ENCODE peak calls at places on chromosomes 11 and 22, in four cellular contexts. J is K562, T is GM12878, V is HepG2. O is an unnamed sample.

GRCh38 chr11:2693851-2694261 is 5.9 kb downstream of the KCNQ1OT1 start:
- DNase-seq in J (no peak), T (no peak), V (peak), O (no peak)

GRCh38 chr11:3014314-3014938 is 22.3 kb upstream of the NAP1L4 start:
- DNase-seq in J (no peak), T (no peak), V (no peak), O (no peak)

GRCh38 chr11:16584569-16584968 is 153.9 kb upstream of the C11orf58 start:
- DNase-seq in J (no peak), T (no peak), V (no peak), O (no peak)

GRCh38 chr11:18934195-18934808 is 4.9 kb downstream of the MRGPRX1 start:
- DNase-seq in J (no peak), T (no peak), V (no peak), O (no peak)

GRCh38 chr11:116851631-116852030 is 14.2 kb upstream of the APOA1 start:
- DNase-seq in J (no peak), T (no peak), V (no peak), O (no peak)

GRCh38 chr11:100760766-100761165 is 73.7 kb downstream of the ARHGAP42 start:
- DNase-seq in J (no peak), T (no peak), V (no peak), O (no peak)

GRCh38 chr11:17735823-17736772 is 1.5 kb downstream of the KCNC1 start:
- DNase-seq in J (no peak), T (no peak), V (no peak), O (no peak)

GRCh38 chr11:70557742-70558485 is 159.6 kb downstream of the CTTN start:
- DNase-seq in J (no peak), T (no peak), V (no peak), O (no peak)

GRCh38 chr11:113278925-113279324 is 35.5 kb upstream of the TTC12 start:
- DNase-seq in J (no peak), T (no peak), V (no peak), O (no peak)

GRCh38 chr22:46031066-46031465 is 54.1 kb upstream of the WNT7B start:
- DNase-seq in J (no peak), T (no peak), V (no peak), O (no peak)

GRCh38 chr11:30919389-30920172 is 333.4 kb upstream of the MPPED2 start:
- DNase-seq in J (no peak), T (no peak), V (no peak), O (no peak)

GRCh38 chr11:133228406-133229330 is 303.6 kb downstream of the OPCML start:
- DNase-seq in J (no peak), T (no peak), V (no peak), O (no peak)

GRCh38 chr22:44133161-44133560 is 47.6 kb upstream of the PARVG start:
- DNase-seq in J (no peak), T (no peak), V (no peak), O (no peak)

GRCh38 chr11:128766687-128767086 is 72.8 kb downstream of the FLI1 start:
- DNase-seq in J (no peak), T (no peak), V (no peak), O (no peak)

GRCh38 chr22:25747245-25747944 is 5.4 kb downstream of the MYO18B start:
- DNase-seq in J (peak), T (no peak), V (peak), O (peak)

GRCh38 chr22:27420817-27421361 is 380.7 kb downstream of the MN1 start:
- DNase-seq in J (no peak), T (no peak), V (no peak), O (no peak)

GRCh38 chr22:16801088-16801487 is 24.1 kb downstream of the XKR3 start:
- DNase-seq in J (no peak), T (no peak), V (no peak), O (no peak)

GRCh38 chr11:102448869-102449224 is 3.7 kb downstream of the TMEM123 start:
- DNase-seq in J (no peak), T (no peak), V (peak), O (no peak)

GRCh38 chr11:34266090-34266912 is 91.5 kb downstream of the ABTB2 start:
- DNase-seq in J (no peak), T (no peak), V (no peak), O (no peak)

GRCh38 chr22:45934659-45935341 is 42.2 kb downstream of the WNT7B start:
- DNase-seq in J (no peak), T (no peak), V (peak), O (peak)

GRCh38 chr22:33917744-33918406 is 2.4 kb downstream of the LARGE1 start:
- DNase-seq in J (no peak), T (peak), V (peak), O (peak)

GRCh38 chr22:45916515-45916914 is 60.4 kb downstream of the WNT7B start:
- DNase-seq in J (no peak), T (no peak), V (no peak), O (no peak)

GRCh38 chr22:27609411-27610029 is 192.0 kb downstream of the MN1 start:
- DNase-seq in J (no peak), T (no peak), V (no peak), O (no peak)

GRCh38 chr22:25845985-25846745 is 104.2 kb downstream of the MYO18B start:
- DNase-seq in J (no peak), T (no peak), V (no peak), O (no peak)

GRCh38 chr22:27492566-27493201 is 308.9 kb downstream of the MN1 start:
- DNase-seq in J (no peak), T (no peak), V (no peak), O (no peak)

GRCh38 chr11:101817536-101817935 is 97.3 kb upstream of the CEP126 start:
- DNase-seq in J (no peak), T (no peak), V (no peak), O (no peak)

GRCh38 chr11:118623291-118623655 is 15.9 kb downstream of the PHLDB1 start:
- DNase-seq in J (no peak), T (no peak), V (peak), O (no peak)

GRCh38 chr22:29427176-29427760 is 11.1 kb upstream of the RFPL1 start:
- DNase-seq in J (no peak), T (no peak), V (no peak), O (no peak)

GRCh38 chr22:30876221-30876751 is 92.3 kb downstream of the MORC2 start:
- DNase-seq in J (no peak), T (no peak), V (no peak), O (no peak)

GRCh38 chr11:107565219-107565937 is at the start of gene ALKBH8:
- DNase-seq in J (peak), T (peak), V (peak), O (peak)
- TF ChIP-seq POLR2AphosphoS2 in J (no peak), T (no peak), V (no peak), O (no peak)

GRCh38 chr22:47190276-47190956 is 428.0 kb downstream of the TBC1D22A start:
- DNase-seq in J (no peak), T (no peak), V (no peak), O (no peak)
- TF ChIP-seq POLR2AphosphoS2 in J (no peak), T (no peak), V (no peak), O (no peak)

GRCh38 chr11:135019343-135019742 is 607.3 kb upstream of the B3GAT1 start:
- DNase-seq in J (no peak), T (no peak), V (no peak), O (no peak)

GRCh38 chr11:135017296-135017695 is 605.3 kb upstream of the B3GAT1 start:
- DNase-seq in J (no peak), T (no peak), V (no peak), O (no peak)

DNA sequence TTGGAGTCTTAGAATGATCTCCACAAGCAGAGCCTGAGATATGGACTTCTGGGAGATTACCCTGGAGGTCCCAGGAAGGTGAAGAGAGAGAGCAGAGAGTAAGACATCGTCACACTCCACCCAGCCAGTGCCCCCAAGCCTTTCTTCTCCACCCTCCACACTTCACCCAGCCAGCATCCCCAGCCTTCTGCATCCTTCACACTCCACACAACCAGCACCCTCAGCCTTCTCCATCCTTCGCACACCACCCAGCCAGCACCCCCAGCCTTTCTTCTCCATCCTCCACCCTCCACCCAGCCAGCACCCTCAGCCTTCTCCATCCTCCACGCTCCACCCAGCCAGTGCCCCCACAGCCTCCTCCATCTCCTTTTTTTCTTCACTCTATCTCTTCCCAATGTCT is 603.9 kb upstream of the B3GAT1 start:
- DNase-seq in J (no peak), T (no peak), V (no peak), O (no peak)
- TF ChIP-seq POLR2AphosphoS2 in J (no peak), T (no peak), V (no peak), O (no peak)

GRCh38 chr22:37493979-37494378 is 7.8 kb upstream of the MFNG start:
- DNase-seq in J (no peak), T (no peak), V (no peak), O (no peak)

GRCh38 chr22:37499006-37499707 is 13.0 kb upstream of the MFNG start:
- DNase-seq in J (no peak), T (no peak), V (no peak), O (no peak)

GRCh38 chr22:37498289-37498909 is 12.2 kb upstream of the MFNG start:
- DNase-seq in J (peak), T (peak), V (peak), O (peak)

GRCh38 chr22:37499789-37500188 is 13.6 kb upstream of the MFNG start:
- DNase-seq in J (no peak), T (no peak), V (no peak), O (no peak)

GRCh38 chr22:37496651-37497599 is 10.7 kb upstream of the MFNG start:
- DNase-seq in J (no peak), T (no peak), V (no peak), O (peak)
- TF ChIP-seq POLR2AphosphoS2 in J (no peak), T (no peak), V (no peak), O (no peak)

DNA sequence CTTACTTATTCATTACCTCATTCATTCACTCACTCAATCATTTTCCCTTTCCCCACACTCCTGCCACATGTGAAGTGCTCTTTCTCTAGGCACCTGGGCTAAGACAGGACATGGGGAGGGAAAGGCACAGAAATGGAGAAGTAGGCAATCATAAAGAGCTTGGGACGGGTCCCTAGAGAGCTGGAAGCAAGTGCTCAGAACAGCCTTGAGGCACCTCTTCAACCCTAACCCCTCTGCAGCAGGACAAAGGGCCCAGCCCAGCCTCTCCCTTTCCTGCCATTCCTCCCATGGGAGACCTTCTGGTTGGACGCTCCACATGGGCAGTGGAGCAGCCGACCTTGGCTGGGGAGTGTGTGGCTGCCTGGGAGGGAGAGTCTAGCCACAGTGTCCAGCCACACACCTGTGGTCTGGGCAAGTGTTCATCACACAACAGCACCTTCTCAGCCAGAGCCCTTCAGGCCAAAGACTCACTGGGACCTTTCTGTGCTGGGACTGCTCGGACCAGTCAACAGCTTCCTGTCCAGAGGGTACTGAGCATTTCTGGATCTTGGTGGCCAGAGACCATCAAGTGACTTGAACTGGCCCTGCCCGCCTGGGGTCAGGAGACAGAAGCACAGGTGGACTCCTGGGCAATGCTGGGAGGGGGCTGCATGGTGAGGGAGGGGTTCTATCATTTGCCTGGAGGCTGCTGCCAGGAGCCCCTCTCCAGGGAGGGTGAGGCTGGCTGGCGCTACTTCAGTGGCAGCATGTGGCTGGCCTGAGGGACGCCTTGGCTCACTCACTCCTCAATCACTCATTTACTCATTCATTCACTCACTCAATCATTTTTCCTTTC is 1.0 kb upstream of the MUC5AC start:
- DNase-seq in J (no peak), T (no peak), V (no peak), O (no peak)
- TF ChIP-seq POLR2AphosphoS2 in J (no peak), T (no peak), V (no peak), O (no peak)

DNA sequence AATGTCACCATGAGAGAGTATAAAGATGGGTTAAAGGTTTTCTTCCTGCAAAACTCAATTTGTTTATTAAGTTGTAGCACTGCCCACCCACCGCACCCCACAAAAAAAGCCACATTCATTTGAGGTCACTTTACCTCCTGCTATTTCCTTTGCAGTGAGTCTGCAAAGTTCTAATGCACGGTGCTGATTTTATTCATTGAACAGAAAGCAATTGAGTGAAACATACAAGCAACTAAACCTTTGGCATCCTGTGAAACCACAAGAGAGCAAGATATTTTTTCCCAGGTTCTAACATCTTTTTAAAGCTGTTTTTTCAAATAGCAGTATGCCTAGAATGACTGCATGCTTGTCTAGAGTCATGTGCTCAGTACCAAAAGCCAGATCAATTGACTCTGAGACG is 39.0 kb downstream of the RRAS2 start:
- DNase-seq in J (no peak), T (peak), V (no peak), O (no peak)
- TF ChIP-seq POLR2AphosphoS2 in J (no peak), T (no peak), V (no peak), O (no peak)

GRCh38 chr11:66267039-66267378 is 1.4 kb upstream of the RAB1B start:
- DNase-seq in J (no peak), T (no peak), V (no peak), O (no peak)
- TF ChIP-seq POLR2AphosphoS2 in J (no peak), T (no peak), V (no peak), O (no peak)

GRCh38 chr11:105226062-105226461 is 86.5 kb upstream of the CARD18 start:
- DNase-seq in J (no peak), T (no peak), V (no peak), O (no peak)
- TF ChIP-seq POLR2AphosphoS2 in J (no peak), T (no peak), V (no peak), O (no peak)